ENCODE peak calls at places on chromosome 1, in eight cellular contexts. C is skeletal muscle cell; P is hepatic stellate cell; J is NB4; L is activated T-cell treated with anti-CD3 and anti-CD28 coated beads for 24 hours; A is stimulated activated CD4-positive, alpha-beta T cell treated with anti-CD3 and anti-CD28 coated beads, Interleukin-12 subunit alpha, Interleukin-12 subunit beta, amount 100 ng/mL, for 24 hours; M is AG09319; T is stimulated activated CD8-positive, alpha-beta memory T cell treated with anti-CD3 and anti-CD28 coated beads, Interleukin-12 subunit alpha, Interleukin-12 subunit beta, amount 100 ng/mL, for 1 hour. I is an unnamed sample.

GRCh38 chr1:8681317-8681650 is 136.2 kb downstream of the RERE start:
- DNase-seq in C (no peak), P (no peak), J (no peak), L (no peak), A (no peak), M (no peak), T (no peak), I (no peak)

GRCh38 chr1:231419738-231420298 is 2.3 kb downstream of the EGLN1 start:
- DNase-seq in C (no peak), P (no peak), J (peak; percentile 14), L (no peak), A (no peak), M (no peak), T (no peak), I (no peak)

GRCh38 chr1:197902131-197902453 is 338 bp upstream of the C1orf53 start:
- DNase-seq in C (no peak), P (no peak), J (no peak), L (no peak), A (no peak), M (no peak), T (no peak), I (no peak)

GRCh38 chr1:39128126-39128525 is 76.4 kb upstream of the MACF1 start:
- DNase-seq in C (no peak), P (no peak), J (no peak), L (no peak), A (no peak), M (no peak), T (no peak), I (no peak)

GRCh38 chr1:210362526-210362925 is 33.8 kb downstream of the HHAT start:
- DNase-seq in C (no peak), P (peak; percentile 34), J (no peak), L (no peak), A (no peak), M (peak; percentile 83), T (no peak), I (no peak)

GRCh38 chr1:15966081-15966955 is 9.6 kb downstream of the ZBTB17 start:
- DNase-seq in C (no peak), P (peak; percentile 31), J (peak; percentile 68), L (peak; percentile 81), A (peak; percentile 77), M (no peak), T (peak; percentile 35), I (no peak)

GRCh38 chr1:64171797-64172281 is 31.6 kb upstream of the UBE2U start:
- DNase-seq in C (peak; percentile 45), P (peak; percentile 32), J (peak; percentile 86), L (no peak), A (no peak), M (no peak), T (no peak), I (no peak)

GRCh38 chr1:153945131-153945794 is 1.3 kb downstream of the DENND4B start:
- DNase-seq in C (no peak), P (peak; percentile 58), J (peak; percentile 94), L (peak; percentile 59), A (peak; percentile 48), M (no peak), T (peak; percentile 62), I (no peak)

GRCh38 chr1:247077768-247078314 is 770 bp downstream of the ZNF670 start:
- DNase-seq in C (no peak), P (peak; percentile 11), J (peak; percentile 61), L (no peak), A (no peak), M (no peak), T (no peak), I (no peak)

GRCh38 chr1:228174482-228175315 is 9.1 kb downstream of the IBA57 start:
- DNase-seq in C (no peak), P (no peak), J (no peak), L (no peak), A (no peak), M (no peak), T (peak; percentile 25), I (no peak)